ENCODE peak calls at places on chromosomes 3 and 15, in nine cellular contexts. R, A, S, T, H, L, O, N and E are unnamed samples.

GRCh38 chr3:126870608-126871210 is 112.2 kb upstream of the PLXNA1 start:
- DNase-seq in L (no peak), O (no peak), A (peak; percentile 37), S (no peak), N (no peak), H (no peak), R (no peak), T (no peak), E (no peak)

GRCh38 chr3:47440131-47440530 is 35.6 kb downstream of the SCAP start:
- DNase-seq in L (no peak), T (no peak), N (no peak), S (no peak), R (no peak), A (peak; percentile 33), H (peak; percentile 7), O (no peak), E (no peak)

GRCh38 chr3:152491922-152492321 is 223.2 kb downstream of the MBNL1 start:
- DNase-seq in N (no peak), R (no peak), A (no peak), S (no peak), T (no peak), O (no peak), L (no peak), H (no peak), E (no peak)

GRCh38 chr15:92140802-92141201 is 252.9 kb upstream of the ST8SIA2 start:
- DNase-seq in T (no peak), O (no peak), L (no peak), H (no peak), A (no peak), S (no peak), R (no peak), N (no peak), E (no peak)

GRCh38 chr3:95289295-95289694 is 1226.4 kb downstream of the NSUN3 start:
- DNase-seq in H (no peak), L (no peak), T (no peak), A (peak; percentile 8), S (no peak), O (no peak), N (peak; percentile 57), R (no peak), E (no peak)

GRCh38 chr3:135992072-135992471 is 26.5 kb downstream of the PPP2R3A start:
- DNase-seq in A (peak; percentile 60), R (peak; percentile 72), N (peak; percentile 79), T (no peak), H (no peak), S (no peak), L (no peak), O (no peak), E (no peak)

GRCh38 chr3:136232413-136232812 is 17.7 kb upstream of the PCCB start:
- DNase-seq in R (no peak), T (no peak), N (no peak), O (no peak), A (no peak), L (no peak), S (no peak), H (no peak), E (no peak)

GRCh38 chr15:78195735-78196201 is 38.6 kb downstream of the ACSBG1 start:
- DNase-seq in L (no peak), O (no peak), A (no peak), H (peak; percentile 47), T (no peak), S (peak; percentile 40), N (no peak), R (no peak), E (peak; percentile 67)

GRCh38 chr3:29516164-29516563 is 235.3 kb downstream of the RBMS3 start:
- DNase-seq in A (no peak), N (no peak), R (no peak), H (no peak), S (no peak), O (no peak), T (no peak), L (no peak), E (no peak)

GRCh38 chr3:111733154-111733553 is 125.9 kb upstream of the PHLDB2 start:
- DNase-seq in S (no peak), L (no peak), A (no peak), T (no peak), R (no peak), O (no peak), H (no peak), N (no peak), E (peak; percentile 53)

GRCh38 chr3:61901481-61901880 is 340.1 kb downstream of the PTPRG start:
- DNase-seq in O (no peak), H (no peak), N (no peak), R (no peak), L (no peak), T (no peak), A (no peak), S (no peak), E (no peak)

GRCh38 chr3:134463676-134464611 is 21.8 kb downstream of the ANAPC13 start:
- DNase-seq in A (peak; percentile 99), L (peak; percentile 63), T (peak; percentile 95), O (peak; percentile 79), R (peak; percentile 78), N (peak; percentile 96), S (no peak), H (peak; percentile 84), E (peak; percentile 45)

GRCh38 chr3:177618873-177619771 is 421.8 kb upstream of the TBL1XR1 start:
- DNase-seq in R (peak; percentile 57), L (no peak), O (no peak), H (no peak), T (no peak), N (peak; percentile 50), A (peak; percentile 91), S (no peak), E (no peak)

GRCh38 chr3:128364808-128365360 is 101.8 kb downstream of the DNAJB8 start:
- DNase-seq in L (peak; percentile 23), O (no peak), N (no peak), H (no peak), R (no peak), A (no peak), S (no peak), T (no peak), E (no peak)

GRCh38 chr15:70063284-70063991 is 34.3 kb downstream of the TLE3 start:
- DNase-seq in O (no peak), N (no peak), R (no peak), L (no peak), T (no peak), A (no peak), H (no peak), S (no peak), E (no peak)

DNA sequence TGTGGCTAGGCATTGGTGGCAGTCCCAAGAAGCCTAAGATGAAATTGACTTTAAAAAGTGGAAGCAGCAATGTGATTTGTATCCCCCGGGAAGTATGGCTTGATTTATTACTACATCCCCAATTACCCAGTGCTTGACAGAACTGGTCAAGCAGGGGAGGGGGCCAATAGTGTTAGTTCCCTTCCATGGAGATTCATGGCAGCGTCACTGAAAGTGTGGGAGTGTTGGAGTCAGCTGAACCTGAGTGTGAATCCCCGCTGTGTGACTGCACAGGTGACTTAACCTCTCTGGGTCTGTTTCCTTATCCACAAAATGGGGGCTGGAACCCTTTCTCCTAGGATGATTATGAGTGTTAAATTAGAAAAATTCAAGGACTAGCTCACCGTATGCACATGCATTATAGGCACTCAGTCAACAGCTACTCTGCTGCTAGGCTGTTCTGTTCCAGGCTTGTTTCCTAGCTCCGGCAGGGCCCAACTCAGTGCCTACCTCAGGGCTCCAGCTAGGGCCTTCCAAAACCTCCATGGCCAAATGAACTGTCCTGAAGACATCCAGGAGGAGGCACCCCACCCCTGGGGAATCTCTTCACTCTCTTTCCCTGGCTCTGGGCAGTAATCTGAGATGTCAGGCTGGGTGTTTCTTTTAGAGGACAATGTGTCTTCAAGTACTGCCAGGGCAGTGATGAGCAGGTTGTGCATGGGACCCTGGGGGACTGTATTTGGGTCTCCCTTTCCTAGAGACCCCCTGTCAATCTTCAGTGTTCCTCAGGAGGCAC is 38.5 kb upstream of the TPM1 start:
- DNase-seq in O (no peak), H (no peak), S (no peak), R (no peak), L (no peak), T (no peak), N (no peak), A (no peak), E (no peak)
- TF ChIP-seq CTCF in O (no peak), H (no peak), S (no peak), R (no peak), L (no peak), T (no peak), N (no peak), A (no peak), E (no peak)

DNA sequence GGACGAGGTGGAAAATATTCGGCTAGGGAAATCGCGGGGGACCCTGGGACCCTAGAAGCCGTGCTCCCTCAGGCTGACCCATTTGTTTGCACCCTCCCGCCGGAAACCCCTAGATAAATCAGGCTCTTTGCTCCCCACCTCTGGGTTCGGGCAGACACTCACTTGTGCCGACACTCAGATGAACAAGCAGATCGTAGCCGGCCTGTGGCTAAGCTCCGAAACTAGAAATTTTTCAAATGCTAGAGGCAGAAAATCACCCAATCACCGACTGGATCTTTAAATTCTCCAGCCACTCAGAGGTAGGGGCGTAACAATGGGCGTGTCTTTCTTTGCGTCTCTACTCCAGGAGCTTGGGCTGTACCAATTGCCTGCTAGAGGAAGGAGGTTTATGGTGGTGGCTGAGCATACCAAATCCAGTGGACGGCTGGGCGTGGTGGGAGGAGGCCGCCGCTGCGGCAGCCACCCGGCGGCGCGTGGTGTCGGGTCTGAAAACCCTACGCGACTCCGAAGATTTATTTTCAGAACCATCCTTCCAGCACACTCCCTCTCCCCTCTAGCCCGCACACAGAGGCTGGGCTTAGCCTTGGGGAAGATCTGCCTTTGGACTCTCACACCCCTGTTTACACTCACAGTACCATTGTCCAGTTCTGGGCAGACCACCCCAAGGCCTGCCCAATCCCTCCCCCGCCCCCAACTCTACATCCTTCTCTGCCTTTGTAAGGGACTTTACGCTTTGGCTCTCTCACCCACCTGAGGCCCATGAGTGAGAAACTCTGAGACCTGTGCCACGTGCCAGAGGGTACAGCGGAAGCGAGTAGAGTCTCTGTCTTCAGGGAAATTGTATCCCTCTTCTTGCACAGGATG is at the start of gene PIF1:
- DNase-seq in N (peak; percentile 99), S (peak; percentile 85), A (peak; percentile 99), R (peak; percentile 97), O (peak; percentile 85), T (peak; percentile 95), L (peak; percentile 92), H (peak; percentile 92), E (peak; percentile 84)
- TF ChIP-seq CTCF in N (peak; percentile 4), S (no peak), A (no peak), R (no peak), O (peak; percentile 6), T (no peak), L (no peak), H (no peak), E (no peak)

DNA sequence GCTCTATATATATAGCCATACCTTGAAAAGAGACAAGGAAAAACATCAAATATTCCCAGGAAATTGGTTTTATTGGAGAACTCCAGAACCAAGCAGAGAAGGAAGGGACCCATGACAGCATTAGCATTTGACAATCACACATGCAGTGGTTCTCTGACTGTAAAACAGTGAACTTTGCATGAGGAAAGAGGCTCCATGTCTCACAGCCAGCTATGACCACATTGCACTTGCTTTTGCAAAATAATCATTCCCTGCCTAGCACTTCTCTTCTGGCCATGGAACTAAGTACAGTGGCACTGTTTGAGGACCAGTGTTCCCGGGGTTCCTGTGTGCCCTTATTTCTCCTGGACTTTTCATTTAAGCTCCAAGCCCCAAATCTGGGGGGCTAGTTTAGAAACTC is 85.5 kb downstream of the TGFBR2 start:
- DNase-seq in R (no peak), A (no peak), O (no peak), S (no peak), N (no peak), T (no peak), H (no peak), L (no peak), E (no peak)
- TF ChIP-seq CTCF in R (no peak), A (no peak), O (no peak), S (no peak), N (no peak), T (no peak), H (no peak), L (no peak), E (no peak)

GRCh38 chr3:147392083-147392916 is 14.0 kb downstream of the ZIC4 start:
- DNase-seq in R (peak; percentile 29), L (no peak), A (no peak), S (no peak), T (no peak), N (peak; percentile 73), O (peak; percentile 88), H (no peak), E (no peak)
- TF ChIP-seq CTCF in R (peak; percentile 4), L (no peak), A (no peak), S (no peak), T (no peak), N (peak; percentile 58), O (peak; percentile 45), H (no peak), E (no peak)